ENCODE peak calls at places on chromosomes 1 and 21, in seven cellular contexts. D is A549, H is K562, T is GM12878, E is HCT116, A is HepG2, G is SK-N-SH. M is an unnamed sample.

GRCh38 chr1:234322979-234323378 is 50.3 kb upstream of the COA6 start:
- DNase-seq in T (no peak), E (peak; percentile 21), H (peak; percentile 87), A (peak; percentile 44), D (no peak), G (no peak), M (peak; percentile 94)

GRCh38 chr1:217275617-217276398 is 355.1 kb downstream of the GPATCH2 start:
- DNase-seq in G (peak; percentile 2), D (no peak), A (no peak), T (no peak), H (no peak), E (no peak), M (no peak)

GRCh38 chr1:118185083-118185899 is at the start of gene SPAG17:
- DNase-seq in H (peak; percentile 93), E (no peak), D (peak; percentile 4), T (no peak), A (no peak), G (peak; percentile 6), M (peak; percentile 99)

GRCh38 chr1:119069682-119070081 is 70.8 kb downstream of the WARS2 start:
- DNase-seq in A (no peak), T (no peak), H (no peak), E (no peak), G (no peak), D (no peak), M (no peak)

GRCh38 chr1:105100102-105100501 is 1350.4 kb downstream of the AMY1C start:
- DNase-seq in E (no peak), T (no peak), G (no peak), D (no peak), A (peak; percentile 75), H (no peak), M (no peak)

GRCh38 chr21:46457801-46458314 is 833 bp upstream of the DIP2A start:
- DNase-seq in A (peak; percentile 21), H (no peak), D (peak; percentile 16), T (no peak), E (peak; percentile 4), G (peak; percentile 65), M (peak; percentile 55)

GRCh38 chr1:23825762-23826522 is 713 bp upstream of the HMGCL start:
- DNase-seq in D (no peak), G (no peak), H (no peak), A (no peak), T (peak; percentile 49), E (no peak), M (no peak)

GRCh38 chr21:45074048-45074817 is at the start of gene ADARB1:
- DNase-seq in H (peak; percentile 88), D (peak; percentile 31), E (no peak), G (peak; percentile 98), T (no peak), A (peak; percentile 32), M (peak; percentile 74)

GRCh38 chr1:53582211-53583020 is 123.2 kb downstream of the DMRTB1 start:
- DNase-seq in A (no peak), G (no peak), T (no peak), H (peak; percentile 29), E (no peak), D (no peak), M (no peak)

GRCh38 chr1:25100151-25100841 is 132.0 kb downstream of the SYF2 start:
- DNase-seq in T (no peak), A (no peak), D (no peak), H (no peak), E (no peak), G (no peak), M (no peak)

GRCh38 chr1:169250795-169251194 is 116.8 kb downstream of the NME7 start:
- DNase-seq in E (no peak), T (no peak), A (peak; percentile 80), G (no peak), D (no peak), H (no peak), M (no peak)

GRCh38 chr1:44602675-44603610 is 71.3 kb downstream of the TMEM53 start:
- DNase-seq in T (no peak), E (no peak), A (no peak), D (no peak), G (peak; percentile 69), H (no peak), M (no peak)

GRCh38 chr1:193629875-193630274 is 443.5 kb upstream of the B3GALT2 start:
- DNase-seq in D (no peak), A (no peak), E (no peak), H (no peak), G (no peak), T (no peak), M (peak; percentile 20)

GRCh38 chr1:28537457-28538199 is 15.3 kb upstream of the TRNAU1AP start:
- DNase-seq in E (no peak), H (no peak), G (peak; percentile 70), A (no peak), T (no peak), D (no peak), M (no peak)

GRCh38 chr1:95197616-95198252 is 36.3 kb upstream of the RWDD3 start:
- DNase-seq in H (peak; percentile 13), D (no peak), A (no peak), E (no peak), G (no peak), T (no peak), M (no peak)

GRCh38 chr1:24570265-24571125 is 14.6 kb downstream of the NCMAP start:
- DNase-seq in A (no peak), H (no peak), T (no peak), D (no peak), G (no peak), E (no peak), M (no peak)

GRCh38 chr1:93798301-93798700 is 80.7 kb downstream of the DNTTIP2 start:
- DNase-seq in A (no peak), T (no peak), D (no peak), H (no peak), G (no peak), E (no peak), M (no peak)

GRCh38 chr1:236639686-236640085 is 35.4 kb upstream of the HEATR1 start:
- DNase-seq in G (no peak), A (no peak), E (no peak), H (no peak), D (no peak), T (no peak), M (no peak)

GRCh38 chr1:110785612-110786011 is 87.3 kb upstream of the CD53 start:
- DNase-seq in H (no peak), E (no peak), T (no peak), A (no peak), D (no peak), G (no peak), M (no peak)

GRCh38 chr1:224357626-224358124 is 996 bp downstream of the CNIH4 start:
- DNase-seq in D (peak; percentile 41), G (peak; percentile 38), E (no peak), A (peak; percentile 30), T (no peak), H (peak; percentile 38), M (no peak)

GRCh38 chr21:44295163-44295601 is 4.7 kb upstream of the PFKL start:
- DNase-seq in E (no peak), G (no peak), T (no peak), A (no peak), H (no peak), D (no peak), M (no peak)

GRCh38 chr1:177448652-177449351 is 278.0 kb downstream of the BRINP2 start:
- DNase-seq in G (no peak), A (no peak), E (no peak), H (no peak), D (no peak), T (no peak), M (no peak)

DNA sequence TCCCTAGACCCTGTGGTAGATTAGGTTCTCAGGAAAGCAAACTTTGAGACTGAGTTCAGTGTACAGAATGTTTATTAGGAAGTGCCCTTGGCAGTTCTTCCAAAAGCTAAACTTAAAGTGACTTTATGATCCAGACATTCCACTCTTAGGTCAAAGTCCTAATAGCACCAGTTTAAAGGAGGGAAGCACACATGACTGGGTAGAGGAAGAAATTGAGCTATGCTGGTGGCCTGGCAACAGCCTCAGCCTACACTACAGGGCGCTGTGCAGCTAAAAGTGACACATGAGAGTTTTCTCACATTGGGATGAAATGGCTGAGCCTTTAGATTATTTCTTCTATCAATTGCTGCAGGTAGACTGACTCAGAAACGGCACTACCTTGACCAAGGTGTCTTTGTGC is 280.4 kb downstream of the BRINP2 start:
- DNase-seq in H (no peak), D (no peak), T (no peak), A (no peak), E (no peak), G (no peak), M (no peak)
- TF ChIP-seq REST in H (no peak), D (no peak), T (no peak), A (no peak), E (no peak), G (no peak), M (no peak)

GRCh38 chr1:208985231-208985630 is 598.3 kb upstream of the CAMK1G start:
- DNase-seq in T (no peak), H (no peak), G (no peak), E (no peak), D (no peak), A (no peak), M (no peak)

GRCh38 chr1:208977861-208978260 is 605.7 kb upstream of the CAMK1G start:
- DNase-seq in E (no peak), G (no peak), T (no peak), H (no peak), A (no peak), D (no peak), M (no peak)

GRCh38 chr1:208977012-208977411 is 606.5 kb upstream of the CAMK1G start:
- DNase-seq in A (no peak), H (no peak), D (no peak), E (no peak), G (no peak), T (no peak), M (no peak)

GRCh38 chr1:208979776-208980175 is 603.7 kb upstream of the CAMK1G start:
- DNase-seq in H (no peak), A (no peak), D (no peak), G (no peak), T (no peak), E (no peak), M (no peak)

GRCh38 chr1:208980590-208980989 is 602.9 kb upstream of the CAMK1G start:
- DNase-seq in T (no peak), H (no peak), E (no peak), A (no peak), G (no peak), D (no peak), M (no peak)
- H3K4me2 ChIP-seq in T (no peak overlapping the region), H (no peak overlapping the region), E (no peak overlapping the region), A (no peak overlapping the region), G (no peak overlapping the region), D (no peak overlapping the region), M (no peak overlapping the region)

GRCh38 chr1:222777463-222777862 is 37.4 kb upstream of the DISP1 start:
- DNase-seq in A (no peak), E (no peak), H (no peak), T (no peak), G (no peak), D (no peak), M (no peak)
- TF ChIP-seq REST in A (no peak), E (no peak), H (no peak), T (no peak), G (no peak), D (no peak), M (no peak)

GRCh38 chr1:36236302-36236701 is 12.1 kb downstream of the THRAP3 start:
- DNase-seq in H (no peak), T (no peak), A (no peak), D (no peak), E (no peak), G (no peak), M (no peak)

GRCh38 chr1:36225298-36225899 is 1.2 kb downstream of the THRAP3 start:
- DNase-seq in E (no peak), G (no peak), A (no peak), H (peak; percentile 42), D (no peak), T (no peak), M (no peak)

GRCh38 chr1:36232212-36233031 is 8.2 kb downstream of the THRAP3 start:
- DNase-seq in G (no peak), H (no peak), E (no peak), T (no peak), D (no peak), A (no peak), M (no peak)

GRCh38 chr1:36231191-36231590 is 6.9 kb downstream of the THRAP3 start:
- DNase-seq in T (no peak), D (no peak), H (no peak), E (no peak), A (no peak), G (no peak), M (no peak)
- H3K4me2 ChIP-seq in T (peak overlapping the region; percentile 22), D (no peak overlapping the region), H (no peak overlapping the region), E (no peak overlapping the region), A (no peak overlapping the region), G (no peak overlapping the region), M (no peak overlapping the region)

M was measured in GM23338.